ENCODE peak calls at places on chromosomes 12 and 14, in four cellular contexts. S is neural progenitor cell; O is effector memory CD4-positive, alpha-beta T cell; R is endothelial cell of umbilical vein. G is an unnamed sample.

GRCh38 chr14:63891148-63891964 is 38.6 kb downstream of the SYNE2 start:
- DNase-seq in R (peak), S (peak), O (no peak), G (no peak)

GRCh38 chr14:70856851-70857498 is 47.7 kb upstream of the MAP3K9 start:
- DNase-seq in S (no peak), R (no peak), O (no peak), G (no peak)

GRCh38 chr12:45284096-45284901 is 68.4 kb downstream of the ANO6 start:
- DNase-seq in S (peak), O (no peak), R (peak), G (no peak)

GRCh38 chr14:96108911-96109310 is 69.7 kb downstream of the C14orf132 start:
- DNase-seq in S (no peak), O (no peak), R (no peak), G (no peak)

GRCh38 chr12:114580306-114580705 is 103.7 kb downstream of the TBX3 start:
- DNase-seq in S (no peak), O (no peak), R (no peak), G (no peak)

GRCh38 chr14:54348001-54348611 is 48.7 kb upstream of the CDKN3 start:
- DNase-seq in R (peak), S (peak), O (no peak), G (peak)

GRCh38 chr12:69123909-69124638 is 115.3 kb upstream of the CPSF6 start:
- DNase-seq in R (no peak), O (no peak), S (no peak), G (no peak)

GRCh38 chr14:67820428-67820881 is 876 bp downstream of the RAD51B start:
- DNase-seq in R (peak), O (no peak), S (peak), G (no peak)

GRCh38 chr12:109732321-109733305 is 19.0 kb downstream of the FAM222A start:
- DNase-seq in O (no peak), R (no peak), S (peak), G (no peak)

GRCh38 chr12:100473716-100474150 is at the start of gene NR1H4:
- DNase-seq in S (no peak), R (no peak), O (no peak), G (no peak)

DNA sequence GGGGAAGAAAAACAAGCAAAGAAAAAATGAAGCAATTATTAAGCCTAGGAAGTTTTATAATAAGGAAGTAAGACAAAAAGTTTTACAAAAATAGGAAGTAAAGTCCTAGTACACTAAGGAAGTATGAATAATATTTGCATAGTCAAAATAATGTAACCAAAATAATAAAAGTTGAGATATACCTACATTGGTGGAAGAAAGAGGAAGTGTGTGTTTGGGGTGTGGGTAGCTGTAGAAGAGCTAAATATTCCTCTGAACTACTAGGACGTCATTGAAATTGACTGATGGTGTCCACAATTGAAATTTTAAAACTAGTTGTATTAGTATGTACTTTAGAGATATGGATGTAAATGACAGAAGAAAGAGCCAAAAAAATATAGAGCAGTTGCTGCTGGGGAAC is 228.4 kb upstream of the OTX2 start:
- DNase-seq in S (no peak), R (no peak), O (no peak), G (no peak)
- H3K4me3 ChIP-seq in S (no peak), R (no peak), O (no peak), G (no peak)

GRCh38 chr14:89391556-89391955 is 25.5 kb downstream of the FOXN3 start:
- DNase-seq in R (no peak), O (no peak), S (no peak), G (no peak)

GRCh38 chr14:89393346-89393745 is 23.7 kb downstream of the FOXN3 start:
- DNase-seq in S (no peak), O (no peak), R (no peak), G (peak)

GRCh38 chr14:89387922-89388685 is 28.9 kb downstream of the FOXN3 start:
- DNase-seq in S (no peak), O (no peak), R (no peak), G (no peak)

GRCh38 chr14:89388853-89389252 is 28.2 kb downstream of the FOXN3 start:
- DNase-seq in R (no peak), S (peak), O (no peak), G (no peak)

GRCh38 chr14:89391123-89391522 is 25.9 kb downstream of the FOXN3 start:
- DNase-seq in O (no peak), S (no peak), R (no peak), G (no peak)
- H3K4me3 ChIP-seq in O (no peak), S (no peak), R (no peak), G (no peak)

DNA sequence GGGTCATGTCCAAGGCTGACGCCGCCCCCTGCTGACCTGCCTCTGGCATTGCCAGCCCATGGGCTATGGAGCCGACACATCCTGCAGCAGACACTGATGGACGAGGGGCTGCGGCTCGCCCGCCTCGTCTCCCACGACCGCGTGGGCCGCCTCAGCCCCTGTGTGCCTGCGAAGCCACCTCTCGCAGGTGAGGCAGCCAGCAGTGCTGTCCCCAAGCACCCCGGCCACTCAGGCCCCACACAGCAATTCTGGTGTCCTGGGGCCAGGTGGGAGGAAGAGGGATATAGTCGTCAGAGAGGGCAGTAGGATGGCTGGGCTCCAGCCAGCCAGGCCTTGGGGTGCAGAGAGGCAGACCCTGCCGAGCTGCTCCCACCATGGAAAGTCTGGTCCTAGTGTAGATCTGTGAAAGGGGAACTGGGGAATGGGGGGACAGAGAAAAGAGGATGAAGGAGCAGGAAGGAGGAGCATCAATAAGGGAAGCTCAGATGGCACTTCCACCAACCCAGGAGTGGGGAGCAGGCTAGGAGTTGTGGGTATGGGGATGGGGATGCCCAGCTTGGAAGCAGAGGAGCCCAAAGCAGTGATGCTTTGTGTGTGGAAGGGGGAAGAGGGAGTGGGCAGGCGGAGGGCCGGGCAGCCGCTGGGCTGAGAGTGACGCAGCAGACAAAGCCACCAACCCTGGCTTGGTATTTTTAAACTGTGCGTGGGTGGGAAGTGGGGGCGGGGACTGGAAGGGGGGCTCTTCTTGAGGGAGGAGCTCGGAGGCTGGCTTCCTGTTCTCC is 4.7 kb downstream of the NAB2 start:
- DNase-seq in S (peak), O (peak), R (peak), G (no peak)
- H3K4me3 ChIP-seq in S (no peak), O (no peak), R (no peak), G (no peak)

DNA sequence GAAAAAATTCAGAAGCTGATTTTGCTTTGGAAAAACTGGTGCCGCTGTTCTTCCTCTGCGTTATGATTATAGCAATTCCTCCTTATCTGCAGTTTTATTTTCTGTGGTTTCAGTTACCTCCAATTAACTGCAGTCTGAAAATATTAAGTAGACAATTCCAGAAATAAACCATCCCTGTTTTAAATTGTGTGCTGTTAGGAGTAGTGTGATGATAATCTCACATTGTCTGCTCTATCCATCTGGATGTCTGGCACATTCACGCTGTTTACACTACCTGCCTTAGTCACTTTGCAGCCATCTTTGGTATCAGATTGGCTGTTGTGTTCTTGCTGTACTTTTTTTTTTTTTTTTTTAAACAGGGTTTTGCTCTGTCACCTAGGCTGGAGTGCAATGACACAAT is 141.0 kb downstream of the GRIP1 start:
- DNase-seq in S (no peak), O (no peak), R (no peak), G (no peak)
- H3K4me3 ChIP-seq in S (no peak), O (no peak), R (no peak), G (no peak)

DNA sequence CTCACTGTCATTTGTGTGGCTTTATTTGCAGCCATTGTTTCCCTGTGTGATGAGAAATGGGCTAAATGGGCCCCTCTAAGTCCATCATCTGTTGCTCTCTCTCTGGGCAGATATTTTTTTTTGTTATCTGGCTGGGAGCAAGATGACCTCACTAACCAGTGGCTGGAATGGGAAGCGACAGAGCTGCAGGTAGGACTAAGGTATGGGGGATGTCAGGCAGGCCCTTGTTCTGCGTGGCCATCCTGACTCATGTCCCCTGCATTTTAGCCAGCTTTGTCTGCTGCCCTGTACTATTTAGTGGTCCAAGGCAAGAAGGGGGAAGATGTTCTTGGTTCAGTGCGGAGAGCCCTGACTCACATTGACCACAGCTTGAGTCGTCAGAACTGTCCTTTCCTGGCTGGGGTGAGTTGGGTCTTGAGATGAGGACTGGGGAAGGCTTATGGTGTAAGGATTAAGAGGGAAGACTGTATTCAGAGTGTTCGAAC is 1.3 kb downstream of the MARS1 start:
- DNase-seq in R (no peak), S (no peak), O (no peak), G (no peak)
- H3K4me3 ChIP-seq in R (no peak), S (peak), O (peak), G (peak)

DNA sequence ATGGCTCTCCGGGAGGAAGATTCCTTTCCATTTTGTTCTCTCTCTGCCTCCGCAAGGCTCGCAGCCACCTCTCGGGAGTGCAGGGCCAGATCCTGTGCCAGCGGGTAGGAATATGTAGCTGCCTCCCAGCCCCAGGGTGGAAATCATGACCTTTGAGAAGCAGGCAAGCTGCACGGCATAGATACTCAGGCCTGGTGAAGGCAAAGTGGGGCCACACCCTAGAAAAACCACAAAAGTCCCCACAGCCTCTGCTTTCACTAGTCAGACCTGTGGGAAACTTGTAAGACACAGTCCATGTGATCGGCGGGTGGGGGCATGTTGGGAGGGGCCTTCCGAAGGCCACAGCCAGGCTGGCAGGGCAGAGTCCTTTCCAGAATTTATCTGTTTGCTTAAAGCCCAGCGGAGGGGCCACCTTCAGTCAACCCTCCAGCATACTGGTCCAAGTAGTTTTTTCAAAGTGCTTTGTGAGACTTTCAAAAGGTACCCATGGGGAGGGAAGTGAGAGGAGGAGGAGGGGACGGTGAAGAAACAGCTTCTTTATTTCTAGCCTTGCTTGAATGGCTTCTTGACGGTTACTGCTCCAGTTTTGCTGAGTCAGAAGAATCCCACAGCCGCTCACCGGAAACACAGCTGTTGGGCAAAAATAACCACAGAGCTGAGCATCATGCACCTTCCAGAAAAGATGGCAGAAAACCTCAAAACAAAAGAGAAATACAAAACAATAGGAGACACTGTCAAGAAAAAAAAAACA is at the start of gene MAP1LC3B2:
- DNase-seq in R (no peak), S (peak), O (peak), G (peak)
- H3K4me3 ChIP-seq in R (no peak), S (no peak), O (peak), G (peak)

G was measured in Jurkat, Clone E6-1.